ENCODE peak calls at places on chromosomes 16 and 17, in six cellular contexts. One of them, this sample, is unnamed.
A peak's percentile ranks its signal among the peaks of the same experiment; 100 is the strongest.

GRCh38 chr16:85395207-85395912 is 217.8 kb upstream of the GSE1 start:
- DNase-seq in effector memory CD4-positive, alpha-beta T cell: no peak
- DNase-seq in RWPE1: peak; percentile 96
- DNase-seq in GM12865: peak; percentile 40
- DNase-seq in adipocyte: peak; percentile 96
- DNase-seq in kidney glomerular epithelial cell: peak; percentile 99
- DNase-seq in this sample: no peak

GRCh38 chr17:38621538-38621937 is 15.8 kb upstream of the SRCIN1 start:
- DNase-seq in effector memory CD4-positive, alpha-beta T cell: no peak
- DNase-seq in RWPE1: no peak
- DNase-seq in GM12865: no peak
- DNase-seq in adipocyte: no peak
- DNase-seq in kidney glomerular epithelial cell: no peak
- DNase-seq in this sample: no peak

GRCh38 chr17:62882878-62883277 is 74.8 kb upstream of the MARCHF10 start:
- DNase-seq in effector memory CD4-positive, alpha-beta T cell: no peak
- DNase-seq in RWPE1: no peak
- DNase-seq in GM12865: no peak
- DNase-seq in adipocyte: no peak
- DNase-seq in kidney glomerular epithelial cell: no peak
- DNase-seq in this sample: no peak

GRCh38 chr17:17749025-17749772 is 67.9 kb downstream of the RAI1 start:
- DNase-seq in effector memory CD4-positive, alpha-beta T cell: no peak
- DNase-seq in RWPE1: no peak
- DNase-seq in GM12865: peak; percentile 58
- DNase-seq in adipocyte: no peak
- DNase-seq in kidney glomerular epithelial cell: no peak
- DNase-seq in this sample: no peak

GRCh38 chr17:3533752-3534151 is 23.9 kb downstream of the TRPV3 start:
- DNase-seq in effector memory CD4-positive, alpha-beta T cell: no peak
- DNase-seq in RWPE1: no peak
- DNase-seq in GM12865: no peak
- DNase-seq in adipocyte: no peak
- DNase-seq in kidney glomerular epithelial cell: no peak
- DNase-seq in this sample: no peak

GRCh38 chr16:89324056-89325010 is 106.8 kb downstream of the ZNF778 start:
- DNase-seq in effector memory CD4-positive, alpha-beta T cell: no peak
- DNase-seq in RWPE1: no peak
- DNase-seq in GM12865: peak; percentile 93
- DNase-seq in adipocyte: no peak
- DNase-seq in kidney glomerular epithelial cell: no peak
- DNase-seq in this sample: no peak

GRCh38 chr17:42313389-42313772 is 25.1 kb downstream of the STAT5A start:
- DNase-seq in effector memory CD4-positive, alpha-beta T cell: no peak
- DNase-seq in RWPE1: no peak
- DNase-seq in GM12865: no peak
- DNase-seq in adipocyte: no peak
- DNase-seq in kidney glomerular epithelial cell: no peak
- DNase-seq in this sample: no peak

GRCh38 chr17:792277-792676 is 10.1 kb downstream of the MRM3 start:
- DNase-seq in effector memory CD4-positive, alpha-beta T cell: no peak
- DNase-seq in RWPE1: no peak
- DNase-seq in GM12865: no peak
- DNase-seq in adipocyte: no peak
- DNase-seq in kidney glomerular epithelial cell: no peak
- DNase-seq in this sample: no peak

GRCh38 chr17:4901648-4902344 is 1.1 kb downstream of the CHRNE start:
- DNase-seq in effector memory CD4-positive, alpha-beta T cell: no peak
- DNase-seq in RWPE1: no peak
- DNase-seq in GM12865: no peak
- DNase-seq in adipocyte: peak; percentile 24
- DNase-seq in kidney glomerular epithelial cell: no peak
- DNase-seq in this sample: no peak

GRCh38 chr16:59909262-59909661 is 1175.1 kb upstream of the GOT2 start:
- DNase-seq in effector memory CD4-positive, alpha-beta T cell: no peak
- DNase-seq in RWPE1: no peak
- DNase-seq in GM12865: no peak
- DNase-seq in adipocyte: no peak
- DNase-seq in kidney glomerular epithelial cell: no peak
- DNase-seq in this sample: no peak

GRCh38 chr17:82592289-82592683 is 56.0 kb downstream of the WDR45B start:
- DNase-seq in effector memory CD4-positive, alpha-beta T cell: no peak
- DNase-seq in RWPE1: no peak
- DNase-seq in GM12865: no peak
- DNase-seq in adipocyte: no peak
- DNase-seq in kidney glomerular epithelial cell: no peak
- DNase-seq in this sample: no peak

GRCh38 chr16:22623351-22623781 is 112.7 kb downstream of the NPIPB5 start:
- DNase-seq in effector memory CD4-positive, alpha-beta T cell: no peak
- DNase-seq in RWPE1: no peak
- DNase-seq in GM12865: no peak
- DNase-seq in adipocyte: no peak
- DNase-seq in kidney glomerular epithelial cell: peak; percentile 4
- DNase-seq in this sample: no peak

This sample was measured in MM.1S.